ENCODE peak calls at places on chromosomes 5 and 9, in six cellular contexts. V is A549, E is stomach, N is ovary, F is sigmoid colon, C is transverse colon. I is an unnamed sample.

GRCh38 chr9:81472701-81473100 is 216.6 kb downstream of the TLE1 start:
- DNase-seq in V (no peak), E (no peak), N (no peak), F (no peak), C (no peak), I (no peak)

GRCh38 chr5:141747152-141747640 is 65.2 kb upstream of the ARAP3 start:
- DNase-seq in V (no peak), E (peak; percentile 78), N (peak; percentile 41), F (peak; percentile 87), C (peak; percentile 51), I (no peak)

GRCh38 chr5:124746252-124746915 is at the start of gene ZNF608:
- DNase-seq in V (peak; percentile 35), E (no peak), N (peak; percentile 38), F (no peak), C (peak; percentile 29), I (no peak)

GRCh38 chr5:34621280-34622045 is 34.7 kb upstream of the RAI14 start:
- DNase-seq in V (no peak), E (no peak), N (no peak), F (no peak), C (no peak), I (no peak)

GRCh38 chr9:5562806-5563416 is 52.6 kb downstream of the PDCD1LG2 start:
- DNase-seq in V (no peak), E (no peak), N (no peak), F (no peak), C (no peak), I (no peak)

GRCh38 chr5:181221792-181222629 is 1.1 kb upstream of the TRIM41 start:
- DNase-seq in V (peak; percentile 98), E (peak; percentile 97), N (peak; percentile 99), F (peak; percentile 97), C (peak; percentile 97), I (peak; percentile 98)

GRCh38 chr9:134719331-134719730 is 77.7 kb downstream of the COL5A1 start:
- DNase-seq in V (no peak), E (no peak), N (no peak), F (no peak), C (no peak), I (no peak)

GRCh38 chr5:74546796-74547195 is 93.7 kb downstream of the ENC1 start:
- DNase-seq in V (no peak), E (no peak), N (no peak), F (no peak), C (no peak), I (no peak)

GRCh38 chr9:69303331-69303730 is 21.7 kb upstream of the ENTREP1 start:
- DNase-seq in V (no peak), E (no peak), N (no peak), F (no peak), C (no peak), I (no peak)

GRCh38 chr5:43730832-43731342 is 127.9 kb downstream of the NNT start:
- DNase-seq in V (no peak), E (no peak), N (no peak), F (no peak), C (no peak), I (no peak)

GRCh38 chr5:89396262-89396975 is 513.4 kb upstream of the MEF2C start:
- DNase-seq in V (no peak), E (no peak), N (no peak), F (no peak), C (no peak), I (no peak)

GRCh38 chr9:26524225-26524624 is 368.4 kb downstream of the CAAP1 start:
- DNase-seq in V (no peak), E (no peak), N (no peak), F (no peak), C (no peak), I (no peak)

GRCh38 chr5:10760976-10761841 is at the start of gene DAP:
- DNase-seq in V (peak; percentile 85), E (peak; percentile 92), N (peak; percentile 95), F (peak; percentile 91), C (peak; percentile 91), I (peak; percentile 88)

GRCh38 chr5:65462139-65462705 is 19.5 kb downstream of the ADAMTS6 start:
- DNase-seq in V (no peak), E (no peak), N (no peak), F (no peak), C (no peak), I (no peak)

GRCh38 chr9:27333241-27334052 is 36.5 kb upstream of the EQTN start:
- DNase-seq in V (peak; percentile 71), E (peak; percentile 69), N (peak; percentile 66), F (peak; percentile 85), C (peak; percentile 61), I (no peak)

GRCh38 chr9:127417130-127418036 is 6.8 kb upstream of the ZNF79 start:
- DNase-seq in V (peak; percentile 29), E (no peak), N (no peak), F (peak; percentile 90), C (no peak), I (no peak)

GRCh38 chr5:12392246-12392645 is 488.0 kb upstream of the CTNND2 start:
- DNase-seq in V (no peak), E (no peak), N (no peak), F (no peak), C (no peak), I (no peak)

GRCh38 chr5:141475625-141476131 is at the start of gene PCDHGC3:
- DNase-seq in V (peak; percentile 87), E (peak; percentile 88), N (peak; percentile 91), F (peak; percentile 99), C (peak; percentile 89), I (peak; percentile 94)

GRCh38 chr5:142056831-142057696 is 44.2 kb upstream of the GNPDA1 start:
- DNase-seq in V (no peak), E (no peak), N (no peak), F (no peak), C (no peak), I (no peak)

GRCh38 chr5:1342268-1342667 is 2.6 kb downstream of the CLPTM1L start:
- DNase-seq in V (no peak), E (no peak), N (no peak), F (no peak), C (no peak), I (no peak)

GRCh38 chr9:18473551-18474279 is at the start of gene ADAMTSL1:
- DNase-seq in V (no peak), E (peak; percentile 48), N (peak; percentile 34), F (peak; percentile 74), C (peak; percentile 25), I (no peak)

DNA sequence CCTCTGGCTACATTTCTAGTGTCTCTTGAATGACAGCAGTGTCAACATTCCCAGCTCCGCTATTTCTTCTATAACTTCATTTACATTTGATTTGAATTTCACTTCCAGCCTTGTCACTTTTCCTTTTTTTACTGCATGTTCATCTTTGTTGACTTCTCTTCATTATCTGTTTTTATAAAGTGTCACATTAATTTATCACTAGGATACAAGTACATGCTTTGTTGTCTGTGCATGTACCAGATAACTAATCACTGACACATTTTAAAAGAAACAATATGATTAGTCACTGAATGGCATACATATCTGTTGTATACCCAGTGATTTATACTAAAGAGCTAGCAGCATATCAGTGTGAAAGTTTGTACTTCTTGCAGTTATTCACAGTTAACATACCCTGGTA is 29.1 kb downstream of the ARSK start:
- DNase-seq in V (no peak), E (no peak), N (no peak), F (no peak), C (no peak), I (no peak)
- H3K4me1 ChIP-seq in V (no peaks in the 10 kb centered on the region), E (no peaks in the 10 kb centered on the region), N (no peaks in the 10 kb centered on the region), F (no peaks in the 10 kb centered on the region), C (no peaks in the 10 kb centered on the region), I (no peaks in the 10 kb centered on the region)

GRCh38 chr9:14316574-14317304 is 2.8 kb upstream of the NFIB start:
- DNase-seq in V (no peak), E (no peak), N (peak; percentile 29), F (no peak), C (no peak), I (no peak)

GRCh38 chr9:14317667-14318255 is 3.8 kb upstream of the NFIB start:
- DNase-seq in V (no peak), E (no peak), N (no peak), F (no peak), C (no peak), I (no peak)

GRCh38 chr9:14314424-14314928 is 535 bp upstream of the NFIB start:
- DNase-seq in V (peak; percentile 96), E (peak; percentile 78), N (peak; percentile 73), F (peak; percentile 95), C (peak; percentile 82), I (peak; percentile 91)

GRCh38 chr9:14314929-14315753 is 1.2 kb upstream of the NFIB start:
- DNase-seq in V (peak; percentile 89), E (peak; percentile 96), N (peak; percentile 96), F (peak; percentile 98), C (peak; percentile 91), I (peak; percentile 94)

DNA sequence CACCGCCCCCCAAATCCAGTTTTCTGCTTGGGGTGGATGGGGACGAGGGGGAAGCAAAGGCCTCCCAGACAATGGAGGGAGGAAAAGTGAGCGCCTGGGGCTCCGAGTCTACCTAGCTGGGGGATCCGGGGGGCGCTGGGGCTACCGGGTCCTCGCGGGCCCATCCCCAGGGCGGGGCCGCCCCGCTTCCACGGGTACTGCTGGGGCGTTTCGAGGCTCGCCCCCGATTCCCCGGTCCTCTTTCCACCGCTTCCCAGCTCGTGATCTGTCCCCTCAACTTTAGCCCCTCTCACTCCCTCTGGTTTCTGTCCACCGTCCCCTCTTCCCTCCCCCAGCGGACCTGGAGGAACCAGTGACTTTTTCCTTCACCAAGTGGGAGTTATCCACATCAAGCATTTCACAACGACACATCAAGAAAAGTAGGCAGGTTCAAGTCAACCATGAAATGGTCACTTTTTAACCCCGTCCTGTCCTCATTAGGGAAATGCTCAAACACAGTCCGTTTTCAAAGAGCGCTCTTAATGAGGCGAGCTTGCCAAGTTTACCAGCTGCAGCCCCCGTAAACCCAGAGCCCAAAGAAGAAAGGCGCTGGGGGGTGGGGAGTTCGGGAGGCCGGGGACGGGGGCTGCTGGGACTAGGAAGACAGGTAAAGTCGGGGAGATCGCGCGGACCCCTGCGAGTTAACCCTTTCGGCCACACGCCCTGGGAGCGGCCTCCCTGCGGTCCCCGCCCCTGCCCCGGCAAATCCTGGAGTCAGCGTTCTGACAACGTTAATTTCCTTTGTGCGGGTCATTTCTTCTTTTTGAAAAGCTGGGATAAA is 2.0 kb upstream of the NFIB start:
- DNase-seq in V (peak; percentile 76), E (no peak), N (peak; percentile 71), F (no peak), C (peak; percentile 22), I (peak; percentile 79)
- TF ChIP-seq EP300 in V (no peak), E (no peak), N (no peak), F (no peak), C (no peak), I (no peak)

GRCh38 chr5:168295574-168296201 is 4.2 kb downstream of the WWC1 start:
- DNase-seq in V (peak; percentile 68), E (peak; percentile 71), N (peak; percentile 37), F (no peak), C (no peak), I (no peak)

GRCh38 chr5:168290902-168291280 is 554 bp upstream of the WWC1 start:
- DNase-seq in V (no peak), E (no peak), N (no peak), F (no peak), C (no peak), I (no peak)

GRCh38 chr5:168291281-168291960 is at the start of gene WWC1:
- DNase-seq in V (peak; percentile 84), E (peak; percentile 92), N (peak; percentile 41), F (no peak), C (peak; percentile 91), I (peak; percentile 68)

GRCh38 chr5:168292783-168293696 is 1.6 kb downstream of the WWC1 start:
- DNase-seq in V (no peak), E (no peak), N (no peak), F (no peak), C (no peak), I (no peak)

GRCh38 chr5:168291961-168292782 is 727 bp downstream of the WWC1 start:
- DNase-seq in V (no peak), E (no peak), N (peak; percentile 30), F (no peak), C (peak; percentile 29), I (no peak)
- H3K27ac ChIP-seq in V (peak overlapping the region; percentile 97), E (peak overlapping the region; percentile 82), N (no peak overlapping the region), F (no peak overlapping the region), C (peak overlapping the region; percentile 74), I (peak overlapping the region; percentile 59)

GRCh38 chr5:139275536-139276297 is 17.8 kb upstream of the MATR3 start:
- DNase-seq in V (no peak), E (no peak), N (no peak), F (no peak), C (peak; percentile 34), I (no peak)
- H3K4me1 ChIP-seq in V (peaks cover 79% of the 10 kb centered on the region), E (peaks cover 41% of the 10 kb centered on the region), N (peaks cover 5% of the 10 kb centered on the region), F (peaks cover 52% of the 10 kb centered on the region), C (peaks cover 56% of the 10 kb centered on the region), I (peaks cover 66% of the 10 kb centered on the region)

I was measured in suprapubic skin.